ENCODE peak calls at places on chromosomes 6 and 20, in ten cellular contexts. B is SK-N-SH, P is transverse colon, M is GM23338, A is breast epithelium, L is vagina, J is sigmoid colon, N is prostate gland, O is HCT116, I is upper lobe of left lung. Z is an unnamed sample.

GRCh38 chr20:58998656-58999055 is 8.4 kb downstream of the CTSZ start:
- DNase-seq in B (no peak), P (peak; percentile 3), M (no peak), A (no peak), L (no peak), J (peak; percentile 41), N (no peak), O (no peak), I (no peak), Z (no peak)

GRCh38 chr6:43247115-43247999 is 4.1 kb downstream of the TTBK1 start:
- DNase-seq in B (peak; percentile 96), P (peak; percentile 83), M (peak; percentile 95), A (peak; percentile 36), L (no peak), J (peak; percentile 82), N (peak; percentile 48), O (peak; percentile 24), I (peak; percentile 88), Z (no peak)

GRCh38 chr6:3977875-3978711 is 100.8 kb downstream of the FAM217A start:
- DNase-seq in B (no peak), P (peak; percentile 9), M (peak; percentile 78), A (no peak), L (no peak), J (peak; percentile 68), N (no peak), O (peak; percentile 74), I (no peak), Z (peak; percentile 28)

GRCh38 chr6:39143238-39143930 is 28.4 kb upstream of the SAYSD1 start:
- DNase-seq in B (no peak), P (no peak), M (no peak), A (no peak), L (no peak), J (no peak), N (peak; percentile 26), O (no peak), I (no peak), Z (no peak)

GRCh38 chr20:56359212-56360132 is 698 bp downstream of the FAM210B start:
- DNase-seq in B (peak; percentile 65), P (peak; percentile 47), M (peak; percentile 54), A (peak; percentile 80), L (no peak), J (peak; percentile 78), N (peak; percentile 69), O (no peak), I (peak; percentile 38), Z (no peak)

GRCh38 chr20:46604551-46605133 is 46.6 kb downstream of the SLC13A3 start:
- DNase-seq in B (no peak), P (no peak), M (no peak), A (no peak), L (no peak), J (no peak), N (no peak), O (no peak), I (no peak), Z (no peak)

GRCh38 chr6:167235005-167235404 is 56.1 kb upstream of the UNC93A start:
- DNase-seq in B (peak; percentile 46), P (no peak), M (no peak), A (no peak), L (no peak), J (no peak), N (no peak), O (no peak), I (no peak), Z (no peak)

GRCh38 chr6:119170427-119171407 is 92.3 kb upstream of the FAM184A start:
- DNase-seq in B (no peak), P (no peak), M (no peak), A (no peak), L (no peak), J (no peak), N (no peak), O (peak; percentile 34), I (no peak), Z (no peak)

GRCh38 chr6:166348305-166348949 is 6.1 kb upstream of the SFT2D1 start:
- DNase-seq in B (no peak), P (no peak), M (no peak), A (no peak), L (no peak), J (no peak), N (no peak), O (no peak), I (no peak), Z (no peak)

GRCh38 chr6:332671-333070 is 40.4 kb downstream of the DUSP22 start:
- DNase-seq in B (no peak), P (no peak), M (no peak), A (no peak), L (no peak), J (no peak), N (no peak), O (no peak), I (no peak), Z (no peak)

GRCh38 chr20:35240914-35241293 is 14.4 kb downstream of the MMP24 start:
- DNase-seq in B (no peak), P (no peak), M (no peak), A (no peak), L (no peak), J (no peak), N (no peak), O (no peak), I (no peak), Z (no peak)

GRCh38 chr6:144932621-144933020 is 647.5 kb downstream of the UTRN start:
- DNase-seq in B (no peak), P (no peak), M (no peak), A (no peak), L (no peak), J (no peak), N (no peak), O (no peak), I (no peak), Z (no peak)

GRCh38 chr6:163333038-163333437 is 81.5 kb upstream of the QKI start:
- DNase-seq in B (no peak), P (no peak), M (no peak), A (no peak), L (no peak), J (no peak), N (no peak), O (no peak), I (no peak), Z (no peak)

GRCh38 chr6:163329991-163330390 is 84.5 kb upstream of the QKI start:
- DNase-seq in B (no peak), P (no peak), M (peak; percentile 24), A (no peak), L (no peak), J (no peak), N (no peak), O (no peak), I (no peak), Z (no peak)

GRCh38 chr6:163333686-163334085 is 80.8 kb upstream of the QKI start:
- DNase-seq in B (no peak), P (no peak), M (no peak), A (no peak), L (no peak), J (no peak), N (no peak), O (no peak), I (no peak), Z (no peak)

GRCh38 chr6:163332575-163332974 is 81.9 kb upstream of the QKI start:
- DNase-seq in B (no peak), P (no peak), M (no peak), A (no peak), L (no peak), J (no peak), N (no peak), O (no peak), I (no peak), Z (no peak)

GRCh38 chr6:163331245-163331644 is 83.3 kb upstream of the QKI start:
- DNase-seq in B (no peak), P (no peak), M (no peak), A (no peak), L (no peak), J (no peak), N (no peak), O (no peak), I (no peak), Z (no peak)
- TF ChIP-seq POLR2AphosphoS5 in B (no peak), P (no peak), M (no peak), A (no peak), L (no peak), J (no peak), N (no peak), O (no peak), I (no peak), Z (no peak)

DNA sequence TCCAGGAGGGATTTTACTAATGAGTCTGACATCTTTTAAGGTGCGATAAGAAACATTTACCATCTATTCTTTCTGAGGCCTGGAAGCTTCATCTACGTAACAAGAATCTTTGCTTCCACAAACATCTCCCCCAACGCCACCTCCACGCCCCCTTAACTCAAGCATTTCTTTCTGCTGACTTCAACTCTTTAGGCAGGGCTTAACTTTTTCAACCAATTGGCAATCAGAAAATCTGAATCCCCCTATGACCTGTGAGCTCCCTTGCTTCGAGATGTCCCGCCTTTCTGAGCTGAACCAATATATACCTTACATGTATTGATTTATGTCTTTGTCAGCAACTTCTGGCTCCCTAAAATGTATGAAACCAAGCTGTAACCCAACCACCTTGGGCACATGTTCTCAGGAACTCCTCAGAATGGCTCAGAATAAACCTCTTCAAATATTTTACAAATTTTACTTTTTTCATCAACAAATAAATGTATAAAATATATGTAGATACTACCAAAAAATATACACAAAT is 11.5 kb downstream of the OR2H2 start:
- DNase-seq in B (no peak), P (no peak), M (peak; percentile 57), A (no peak), L (no peak), J (no peak), N (no peak), O (no peak), I (no peak), Z (no peak)
- H3K27ac ChIP-seq in B (no peak overlapping the region), P (no peak overlapping the region), M (peak overlapping the region; percentile 12), A (no peak overlapping the region), L (no peak overlapping the region), J (no peak overlapping the region), N (no peak overlapping the region), O (no peak overlapping the region), I (no peak overlapping the region), Z (no peak overlapping the region)

GRCh38 chr6:16985484-16986284 is 116.2 kb upstream of the STMND1 start:
- DNase-seq in B (no peak), P (no peak), M (no peak), A (no peak), L (no peak), J (peak; percentile 70), N (no peak), O (no peak), I (no peak), Z (no peak)

GRCh38 chr6:16978686-16979085 is 123.2 kb upstream of the STMND1 start:
- DNase-seq in B (no peak), P (no peak), M (no peak), A (no peak), L (no peak), J (no peak), N (no peak), O (no peak), I (no peak), Z (no peak)

GRCh38 chr6:16979677-16980076 is 122.2 kb upstream of the STMND1 start:
- DNase-seq in B (no peak), P (no peak), M (no peak), A (no peak), L (no peak), J (no peak), N (no peak), O (no peak), I (no peak), Z (no peak)

GRCh38 chr6:16982827-16983226 is 119.0 kb upstream of the STMND1 start:
- DNase-seq in B (no peak), P (no peak), M (no peak), A (no peak), L (no peak), J (no peak), N (no peak), O (no peak), I (no peak), Z (no peak)
- TF ChIP-seq POLR2AphosphoS5 in B (no peak), P (no peak), M (no peak), A (no peak), L (no peak), J (no peak), N (no peak), O (no peak), I (no peak), Z (no peak)

GRCh38 chr6:151036869-151037680 is 171.6 kb downstream of the MTHFD1L start:
- DNase-seq in B (no peak), P (no peak), M (no peak), A (no peak), L (no peak), J (no peak), N (no peak), O (peak; percentile 64), I (peak; percentile 47), Z (no peak)
- H3K27ac ChIP-seq in B (peak overlapping the region; percentile 96), P (peak overlapping the region; percentile 52), M (no peak overlapping the region), A (peak overlapping the region; percentile 29), L (peak overlapping the region; percentile 42), J (peak overlapping the region; percentile 47), N (no peak overlapping the region), O (peak overlapping the region; percentile 91), I (peak overlapping the region; percentile 66), Z (no peak overlapping the region)